ENCODE peak calls at places on chromosomes 12 and 14, in six cellular contexts. One of them, this sample, is unnamed. For H3K4me1, the result is how much of the 10 kb centered on the place peaks cover.

GRCh38 chr14:72610831-72611200 is 283.1 kb downstream of the DPF3 start:
- DNase-seq in endodermal cell: peak
- DNase-seq in GM23248: peak
- DNase-seq in A549: no peak
- DNase-seq in H9: peak
- DNase-seq in kidney: no peak
- DNase-seq in this sample: no peak

GRCh38 chr12:77847060-77847541 is 16.4 kb downstream of the NAV3 start:
- DNase-seq in endodermal cell: no peak
- DNase-seq in GM23248: peak
- DNase-seq in A549: no peak
- DNase-seq in H9: no peak
- DNase-seq in kidney: no peak
- DNase-seq in this sample: no peak

GRCh38 chr12:117097159-117097558 is 2.1 kb downstream of the TESC start:
- DNase-seq in endodermal cell: no peak
- DNase-seq in GM23248: no peak
- DNase-seq in A549: no peak
- DNase-seq in H9: no peak
- DNase-seq in kidney: peak
- DNase-seq in this sample: no peak

GRCh38 chr14:69712637-69713088 is 54.3 kb upstream of the SRSF5 start:
- DNase-seq in endodermal cell: peak
- DNase-seq in GM23248: no peak
- DNase-seq in A549: no peak
- DNase-seq in H9: peak
- DNase-seq in kidney: peak
- DNase-seq in this sample: peak

GRCh38 chr14:75156901-75157300 is 19.5 kb downstream of the TMED10 start:
- DNase-seq in endodermal cell: no peak
- DNase-seq in GM23248: no peak
- DNase-seq in A549: no peak
- DNase-seq in H9: no peak
- DNase-seq in kidney: no peak
- DNase-seq in this sample: no peak

GRCh38 chr12:89821901-89822300 is 113.3 kb upstream of the ATP2B1 start:
- DNase-seq in endodermal cell: no peak
- DNase-seq in GM23248: no peak
- DNase-seq in A549: no peak
- DNase-seq in H9: no peak
- DNase-seq in kidney: no peak
- DNase-seq in this sample: no peak

GRCh38 chr12:127450822-127451221 is 816.1 kb upstream of the TMEM132C start:
- DNase-seq in endodermal cell: no peak
- DNase-seq in GM23248: peak
- DNase-seq in A549: no peak
- DNase-seq in H9: no peak
- DNase-seq in kidney: no peak
- DNase-seq in this sample: no peak

GRCh38 chr12:68376901-68377300 is 44.7 kb upstream of the MDM1 start:
- DNase-seq in endodermal cell: no peak
- DNase-seq in GM23248: no peak
- DNase-seq in A549: no peak
- DNase-seq in H9: no peak
- DNase-seq in kidney: no peak
- DNase-seq in this sample: no peak

GRCh38 chr12:79063258-79063657 is 198.7 kb downstream of the SYT1 start:
- DNase-seq in endodermal cell: no peak
- DNase-seq in GM23248: no peak
- DNase-seq in A549: no peak
- DNase-seq in H9: no peak
- DNase-seq in kidney: no peak
- DNase-seq in this sample: no peak

GRCh38 chr12:122871851-122872785 is 23.8 kb downstream of the VPS37B start:
- DNase-seq in endodermal cell: peak
- DNase-seq in GM23248: peak
- DNase-seq in A549: no peak
- DNase-seq in H9: peak
- DNase-seq in kidney: peak
- DNase-seq in this sample: no peak

GRCh38 chr14:71594828-71595227 is 337.4 kb upstream of the RGS6 start:
- DNase-seq in endodermal cell: no peak
- DNase-seq in GM23248: peak
- DNase-seq in A549: no peak
- DNase-seq in H9: no peak
- DNase-seq in kidney: no peak
- DNase-seq in this sample: no peak

GRCh38 chr14:89669209-89669608 is 252.2 kb upstream of the FOXN3 start:
- DNase-seq in endodermal cell: no peak
- DNase-seq in GM23248: no peak
- DNase-seq in A549: no peak
- DNase-seq in H9: no peak
- DNase-seq in kidney: no peak
- DNase-seq in this sample: no peak

GRCh38 chr12:103930787-103931536 is 752 bp downstream of the HSP90B1 start:
- DNase-seq in endodermal cell: no peak
- DNase-seq in GM23248: peak
- DNase-seq in A549: no peak
- DNase-seq in H9: peak
- DNase-seq in kidney: peak
- DNase-seq in this sample: peak
- H3K4me1 ChIP-seq in endodermal cell: under half
- H3K4me1 ChIP-seq in GM23248: under half
- H3K4me1 ChIP-seq in A549: under half
- H3K4me1 ChIP-seq in H9: under half
- H3K4me1 ChIP-seq in kidney: under half
- H3K4me1 ChIP-seq in this sample: under half

GRCh38 chr14:22416193-22416592 is 172.8 kb downstream of the DAD1 start:
- DNase-seq in endodermal cell: no peak
- DNase-seq in GM23248: no peak
- DNase-seq in A549: no peak
- DNase-seq in H9: no peak
- DNase-seq in kidney: no peak
- DNase-seq in this sample: no peak

GRCh38 chr14:22415633-22415959 is 173.4 kb downstream of the DAD1 start:
- DNase-seq in endodermal cell: no peak
- DNase-seq in GM23248: no peak
- DNase-seq in A549: no peak
- DNase-seq in H9: no peak
- DNase-seq in kidney: no peak
- DNase-seq in this sample: no peak

GRCh38 chr14:22418631-22419030 is 170.4 kb downstream of the DAD1 start:
- DNase-seq in endodermal cell: no peak
- DNase-seq in GM23248: no peak
- DNase-seq in A549: no peak
- DNase-seq in H9: no peak
- DNase-seq in kidney: no peak
- DNase-seq in this sample: no peak

GRCh38 chr14:22419620-22420019 is 169.4 kb downstream of the DAD1 start:
- DNase-seq in endodermal cell: no peak
- DNase-seq in GM23248: no peak
- DNase-seq in A549: no peak
- DNase-seq in H9: no peak
- DNase-seq in kidney: no peak
- DNase-seq in this sample: no peak

GRCh38 chr14:22417914-22418313 is 171.1 kb downstream of the DAD1 start:
- DNase-seq in endodermal cell: no peak
- DNase-seq in GM23248: no peak
- DNase-seq in A549: no peak
- DNase-seq in H9: no peak
- DNase-seq in kidney: no peak
- DNase-seq in this sample: no peak
- H3K4me1 ChIP-seq in endodermal cell: under half
- H3K4me1 ChIP-seq in GM23248: under half
- H3K4me1 ChIP-seq in A549: under half
- H3K4me1 ChIP-seq in H9: under half
- H3K4me1 ChIP-seq in kidney: under half
- H3K4me1 ChIP-seq in this sample: under half

GRCh38 chr12:13204428-13204827 is 7.9 kb downstream of the EMP1 start:
- DNase-seq in endodermal cell: peak
- DNase-seq in GM23248: peak
- DNase-seq in A549: no peak
- DNase-seq in H9: peak
- DNase-seq in kidney: no peak
- DNase-seq in this sample: no peak
- H3K4me1 ChIP-seq in endodermal cell: under half
- H3K4me1 ChIP-seq in GM23248: half or more
- H3K4me1 ChIP-seq in A549: under half
- H3K4me1 ChIP-seq in H9: under half
- H3K4me1 ChIP-seq in kidney: under half
- H3K4me1 ChIP-seq in this sample: under half

DNA sequence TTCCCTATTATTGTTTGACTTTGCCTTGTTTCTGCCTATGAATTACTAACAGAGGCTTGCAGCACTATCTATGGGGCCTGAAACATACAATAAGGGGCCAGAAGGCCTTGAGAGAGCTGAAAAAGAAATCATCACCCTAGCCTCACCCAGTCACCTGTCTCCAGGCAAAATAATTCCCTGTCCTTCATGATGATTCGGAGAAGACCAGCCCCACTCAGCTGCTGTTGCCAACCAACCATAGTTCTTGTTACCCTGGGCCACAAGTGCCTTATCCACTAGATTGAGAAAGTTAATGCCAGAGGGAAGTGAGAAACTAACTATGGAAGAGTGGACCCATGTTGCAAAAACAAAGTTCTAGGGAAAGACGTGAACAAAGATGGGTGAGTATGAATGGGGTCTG is 97.1 kb downstream of the ARF6 start:
- DNase-seq in endodermal cell: no peak
- DNase-seq in GM23248: no peak
- DNase-seq in A549: no peak
- DNase-seq in H9: no peak
- DNase-seq in kidney: no peak
- DNase-seq in this sample: no peak
- H3K4me1 ChIP-seq in endodermal cell: under half
- H3K4me1 ChIP-seq in GM23248: under half
- H3K4me1 ChIP-seq in A549: half or more
- H3K4me1 ChIP-seq in H9: under half
- H3K4me1 ChIP-seq in kidney: under half
- H3K4me1 ChIP-seq in this sample: under half

GRCh38 chr14:52352546-52352945 is 38.4 kb downstream of the PTGER2 start:
- DNase-seq in endodermal cell: no peak
- DNase-seq in GM23248: no peak
- DNase-seq in A549: no peak
- DNase-seq in H9: no peak
- DNase-seq in kidney: no peak
- DNase-seq in this sample: no peak

GRCh38 chr14:52355016-52355430 is 40.9 kb downstream of the PTGER2 start:
- DNase-seq in endodermal cell: no peak
- DNase-seq in GM23248: peak
- DNase-seq in A549: no peak
- DNase-seq in H9: no peak
- DNase-seq in kidney: no peak
- DNase-seq in this sample: no peak

GRCh38 chr14:52356025-52356424 is 41.9 kb downstream of the PTGER2 start:
- DNase-seq in endodermal cell: no peak
- DNase-seq in GM23248: no peak
- DNase-seq in A549: no peak
- DNase-seq in H9: no peak
- DNase-seq in kidney: no peak
- DNase-seq in this sample: no peak

GRCh38 chr14:52355526-52355925 is 41.4 kb downstream of the PTGER2 start:
- DNase-seq in endodermal cell: no peak
- DNase-seq in GM23248: no peak
- DNase-seq in A549: no peak
- DNase-seq in H9: no peak
- DNase-seq in kidney: no peak
- DNase-seq in this sample: no peak

GRCh38 chr14:52354257-52354656 is 40.1 kb downstream of the PTGER2 start:
- DNase-seq in endodermal cell: no peak
- DNase-seq in GM23248: no peak
- DNase-seq in A549: no peak
- DNase-seq in H9: no peak
- DNase-seq in kidney: no peak
- DNase-seq in this sample: no peak
- H3K4me1 ChIP-seq in endodermal cell: under half
- H3K4me1 ChIP-seq in GM23248: half or more
- H3K4me1 ChIP-seq in A549: half or more
- H3K4me1 ChIP-seq in H9: under half
- H3K4me1 ChIP-seq in kidney: under half
- H3K4me1 ChIP-seq in this sample: under half

GRCh38 chr12:120474092-120474960 is 4.8 kb upstream of the SRSF9 start:
- DNase-seq in endodermal cell: peak
- DNase-seq in GM23248: peak
- DNase-seq in A549: peak
- DNase-seq in H9: peak
- DNase-seq in kidney: no peak
- DNase-seq in this sample: peak
- H3K4me1 ChIP-seq in endodermal cell: under half
- H3K4me1 ChIP-seq in GM23248: under half
- H3K4me1 ChIP-seq in A549: under half
- H3K4me1 ChIP-seq in H9: under half
- H3K4me1 ChIP-seq in kidney: under half
- H3K4me1 ChIP-seq in this sample: under half